ENCODE peak calls at places on chromosomes 12 and 14, in seven cellular contexts. S is activated CD4-positive, alpha-beta T cell treated with anti-CD3 and anti-CD28 coated beads for 48 hours; I is AG10803; T is AG08395; G is ascending aorta; Z is amniotic stem cell; O is endodermal cell. H is an unnamed sample.

GRCh38 chr14:32560213-32560857 is 231.2 kb downstream of the AKAP6 start:
- DNase-seq in I (peak; percentile 93), S (peak; percentile 41), O (peak; percentile 76), T (peak; percentile 79), Z (peak; percentile 60), G (no peak), H (peak; percentile 25)

GRCh38 chr12:93778306-93778705 is 101.1 kb downstream of the CRADD start:
- DNase-seq in S (no peak), Z (peak; percentile 85), G (no peak), T (peak; percentile 82), O (no peak), I (peak; percentile 93), H (peak; percentile 8)

GRCh38 chr14:50288146-50288545 is 23.9 kb downstream of the L2HGDH start:
- DNase-seq in S (no peak), T (no peak), O (no peak), G (no peak), Z (no peak), I (no peak), H (no peak)

GRCh38 chr14:87049886-87050820 is 942.8 kb downstream of the GALC start:
- DNase-seq in I (peak; percentile 39), G (no peak), S (peak; percentile 5), O (peak; percentile 84), T (peak; percentile 47), Z (peak; percentile 18), H (no peak)

GRCh38 chr12:116358850-116359761 is 81.6 kb upstream of the MED13L start:
- DNase-seq in I (peak; percentile 94), T (peak; percentile 88), Z (peak; percentile 89), G (peak; percentile 66), S (peak; percentile 70), O (peak; percentile 95), H (peak; percentile 43)

GRCh38 chr12:66107451-66107915 is 23.1 kb downstream of the LLPH start:
- DNase-seq in I (peak; percentile 94), G (no peak), Z (peak; percentile 82), O (peak; percentile 89), S (peak; percentile 49), T (peak; percentile 85), H (no peak)

GRCh38 chr12:42504049-42504448 is 85.5 kb downstream of the PRICKLE1 start:
- DNase-seq in I (no peak), G (no peak), Z (no peak), S (no peak), O (no peak), T (peak; percentile 14), H (no peak)

GRCh38 chr12:126784328-126784921 is 1482.5 kb upstream of the TMEM132C start:
- DNase-seq in G (no peak), I (peak; percentile 27), O (peak; percentile 95), T (peak; percentile 47), Z (peak; percentile 6), S (peak; percentile 45), H (no peak)

GRCh38 chr14:51701956-51702355 is 50.2 kb downstream of the FRMD6 start:
- DNase-seq in T (no peak), Z (no peak), S (no peak), I (no peak), O (no peak), G (no peak), H (no peak)

GRCh38 chr12:131909596-131910219 is 15.3 kb downstream of the ULK1 start:
- DNase-seq in G (no peak), O (no peak), Z (no peak), T (no peak), I (no peak), S (no peak), H (no peak)

H was measured in nucleus accumbens.